ENCODE peak calls at places on chromosomes 13 and 19, in four cellular contexts. One of them, this sample, is unnamed.
A peak's percentile ranks its signal among the peaks of the same experiment; 100 is the strongest.

GRCh38 chr19:35935911-35936737 is at the start of gene LRFN3:
- DNase-seq in HTR-8/SVneo: peak; percentile 74
- DNase-seq in cardiac fibroblast: peak; percentile 72
- DNase-seq in heart right ventricle: peak; percentile 67
- DNase-seq in this sample: no peak

GRCh38 chr13:75647126-75647784 is 11.1 kb downstream of the LMO7 start:
- DNase-seq in HTR-8/SVneo: no peak
- DNase-seq in heart right ventricle: no peak
- DNase-seq in cardiac fibroblast: peak; percentile 48
- DNase-seq in this sample: no peak

GRCh38 chr13:97310809-97311436 is 88.8 kb downstream of the MBNL2 start:
- DNase-seq in cardiac fibroblast: no peak
- DNase-seq in HTR-8/SVneo: no peak
- DNase-seq in heart right ventricle: no peak
- DNase-seq in this sample: no peak

GRCh38 chr19:41426952-41427646 is at the start of gene B3GNT8:
- DNase-seq in HTR-8/SVneo: no peak
- DNase-seq in cardiac fibroblast: peak; percentile 52
- DNase-seq in heart right ventricle: peak; percentile 89
- DNase-seq in this sample: no peak

GRCh38 chr13:51425410-51426042 is 27.3 kb downstream of the INTS6 start:
- DNase-seq in HTR-8/SVneo: no peak
- DNase-seq in heart right ventricle: no peak
- DNase-seq in cardiac fibroblast: peak; percentile 59
- DNase-seq in this sample: no peak

GRCh38 chr19:46610851-46611770 is 10.0 kb downstream of the CALM3 start:
- DNase-seq in heart right ventricle: no peak
- DNase-seq in HTR-8/SVneo: no peak
- DNase-seq in cardiac fibroblast: no peak
- DNase-seq in this sample: no peak

GRCh38 chr13:107553838-107554237 is 661.5 kb downstream of the LIG4 start:
- DNase-seq in HTR-8/SVneo: no peak
- DNase-seq in heart right ventricle: no peak
- DNase-seq in cardiac fibroblast: no peak
- DNase-seq in this sample: no peak

GRCh38 chr19:18542936-18543813 is at the start of gene FKBP8:
- DNase-seq in HTR-8/SVneo: peak; percentile 96
- DNase-seq in heart right ventricle: peak; percentile 94
- DNase-seq in cardiac fibroblast: peak; percentile 87
- DNase-seq in this sample: peak; percentile 86

GRCh38 chr13:90105276-90105675 is 1242.2 kb upstream of the MIR17HG start:
- DNase-seq in HTR-8/SVneo: peak; percentile 1
- DNase-seq in cardiac fibroblast: peak; percentile 24
- DNase-seq in heart right ventricle: no peak
- DNase-seq in this sample: no peak

GRCh38 chr19:2050991-2051770 is at the start of gene MKNK2:
- DNase-seq in HTR-8/SVneo: peak; percentile 79
- DNase-seq in cardiac fibroblast: peak; percentile 87
- DNase-seq in heart right ventricle: peak; percentile 91
- DNase-seq in this sample: peak; percentile 93

GRCh38 chr19:13804830-13805683 is 9.8 kb downstream of the ZSWIM4 start:
- DNase-seq in cardiac fibroblast: no peak
- DNase-seq in heart right ventricle: no peak
- DNase-seq in HTR-8/SVneo: no peak
- DNase-seq in this sample: no peak

GRCh38 chr13:45512148-45512498 is 47.4 kb downstream of the COG3 start:
- DNase-seq in heart right ventricle: no peak
- DNase-seq in cardiac fibroblast: peak; percentile 69
- DNase-seq in HTR-8/SVneo: no peak
- DNase-seq in this sample: no peak

GRCh38 chr19:7705387-7706187 is 3.7 kb upstream of the FCER2 start:
- DNase-seq in HTR-8/SVneo: no peak
- DNase-seq in cardiac fibroblast: no peak
- DNase-seq in heart right ventricle: peak; percentile 44
- DNase-seq in this sample: no peak

GRCh38 chr19:54947381-54947780 is at the start of gene NLRP7:
- DNase-seq in HTR-8/SVneo: no peak
- DNase-seq in cardiac fibroblast: no peak
- DNase-seq in heart right ventricle: no peak
- DNase-seq in this sample: no peak

GRCh38 chr19:18291590-18292459 is 10.4 kb upstream of the JUND start:
- DNase-seq in heart right ventricle: peak; percentile 93
- DNase-seq in HTR-8/SVneo: peak; percentile 82
- DNase-seq in cardiac fibroblast: peak; percentile 69
- DNase-seq in this sample: peak; percentile 84

GRCh38 chr13:44300895-44301638 is 72.6 kb upstream of the SERP2 start:
- DNase-seq in heart right ventricle: peak; percentile 74
- DNase-seq in cardiac fibroblast: peak; percentile 90
- DNase-seq in HTR-8/SVneo: peak; percentile 27
- DNase-seq in this sample: peak; percentile 8

This sample was measured in NK-92 treated with Interleukin-12 subunit alpha and Interleukin-12 subunit beta, amount 100 ng/mL, for 24 hours.